ENCODE peak calls at places on chromosomes 5 and 9, in four cellular contexts. E is pancreas; F is iris pigment epithelial cell; H is stimulated activated CD8-positive, alpha-beta memory T cell treated with anti-CD3 and anti-CD28 coated beads, Interleukin-12 subunit alpha, Interleukin-12 subunit beta, amount 100 ng/mL, for 4 hours. S is an unnamed sample.

GRCh38 chr5:146788918-146789317 is 89.6 kb downstream of the PPP2R2B start:
- DNase-seq in E (no peak), H (no peak), F (no peak), S (no peak)

GRCh38 chr9:70172532-70172931 is 86.2 kb upstream of the SMC5 start:
- DNase-seq in E (no peak), H (no peak), F (no peak), S (no peak)

GRCh38 chr5:143447983-143448382 is 44.5 kb upstream of the NR3C1 start:
- DNase-seq in F (no peak), E (no peak), H (no peak), S (no peak)

GRCh38 chr5:164188733-164189148 is 683.3 kb downstream of the MAT2B start:
- DNase-seq in F (no peak), E (no peak), H (no peak), S (no peak)

GRCh38 chr9:132240860-132241482 is 79.1 kb downstream of the NTNG2 start:
- DNase-seq in E (peak; percentile 98), F (peak; percentile 89), H (peak; percentile 98), S (peak; percentile 97)

GRCh38 chr5:83034552-83035181 is 42.5 kb downstream of the TMEM167A start:
- DNase-seq in F (no peak), E (no peak), H (no peak), S (no peak)

GRCh38 chr5:102916114-102916513 is 161.0 kb downstream of the PAM start:
- DNase-seq in E (no peak), F (no peak), H (no peak), S (no peak)

GRCh38 chr5:126166368-126166767 is 256.8 kb upstream of the GRAMD2B start:
- DNase-seq in F (no peak), H (no peak), E (no peak), S (no peak)

GRCh38 chr5:122907238-122907637 is 61.8 kb downstream of the SNX24 start:
- DNase-seq in H (no peak), E (no peak), F (peak; percentile 45), S (no peak)